ENCODE peak calls at places on chromosomes 3 and 15, in six cellular contexts. T is NCI-H774; H is stimulated activated CD4-positive, alpha-beta T cell treated with anti-CD3 and anti-CD28 coated beads, Interleukin-2, amount 100 ng/mL, for 24 hours; F is HEK293T; M is coronary artery; O is C1 segment of cervical spinal cord. E is an unnamed sample.
A peak's percentile ranks its signal among the peaks of the same experiment; 100 is the strongest.

GRCh38 chr3:128095222-128095703 is 28.3 kb downstream of the RUVBL1 start:
- DNase-seq in T (peak; percentile 43), H (peak; percentile 82), F (peak; percentile 70), M (no peak), O (peak; percentile 72), E (peak; percentile 65)

GRCh38 chr3:123300056-123300455 is 98.3 kb downstream of the SEC22A start:
- DNase-seq in T (no peak), H (no peak), F (no peak), M (no peak), O (no peak), E (no peak)

GRCh38 chr3:79765854-79766253 is 1.9 kb downstream of the ROBO1 start:
- DNase-seq in T (no peak), H (no peak), F (peak; percentile 12), M (no peak), O (no peak), E (no peak)

GRCh38 chr3:140972833-140973232 is 31.2 kb downstream of the SLC25A36 start:
- DNase-seq in T (no peak), H (no peak), F (peak; percentile 11), M (no peak), O (no peak), E (no peak)

GRCh38 chr3:126895178-126896066 is 87.5 kb upstream of the PLXNA1 start:
- DNase-seq in T (no peak), H (no peak), F (no peak), M (no peak), O (peak; percentile 21), E (no peak)

GRCh38 chr3:161171639-161172552 is 49.2 kb upstream of the NMD3 start:
- DNase-seq in T (no peak), H (no peak), F (no peak), M (no peak), O (no peak), E (no peak)

GRCh38 chr15:59364238-59364637 is 8.4 kb downstream of the MYO1E start:
- DNase-seq in T (no peak), H (no peak), F (no peak), M (no peak), O (no peak), E (no peak)

GRCh38 chr3:129182390-129183180 is 1.1 kb downstream of the CNBP start:
- DNase-seq in T (no peak), H (peak; percentile 54), F (no peak), M (no peak), O (peak; percentile 47), E (no peak)

GRCh38 chr3:79822076-79822475 is 54.3 kb upstream of the ROBO1 start:
- DNase-seq in T (no peak), H (no peak), F (no peak), M (no peak), O (no peak), E (no peak)

GRCh38 chr3:122107171-122107570 is 52.0 kb downstream of the CD86 start:
- DNase-seq in T (no peak), H (no peak), F (no peak), M (no peak), O (no peak), E (no peak)

E was measured in lower leg skin.